ENCODE peak calls at places on chromosome 1, in ten cellular contexts. One of them, this sample, is unnamed.

GRCh38 chr1:245133995-245134715 is 20.6 kb upstream of the KIF26B start:
- DNase-seq in heart right ventricle: peak; percentile 37
- DNase-seq in heart left ventricle: peak; percentile 41
- DNase-seq in fibroblast of lung: no peak
- DNase-seq in psoas muscle: no peak
- DNase-seq in Peyer's patch: no peak
- DNase-seq in stomach: no peak
- DNase-seq in PC-9: no peak
- DNase-seq in lower leg skin: no peak
- DNase-seq in GM06990: no peak
- DNase-seq in this sample: no peak

GRCh38 chr1:99963041-99963795 is 6.6 kb upstream of the SLC35A3 start:
- DNase-seq in stomach: no peak
- DNase-seq in heart left ventricle: no peak
- DNase-seq in PC-9: peak; percentile 60
- DNase-seq in heart right ventricle: no peak
- DNase-seq in lower leg skin: no peak
- DNase-seq in GM06990: no peak
- DNase-seq in fibroblast of lung: peak; percentile 38
- DNase-seq in Peyer's patch: no peak
- DNase-seq in psoas muscle: no peak
- DNase-seq in this sample: no peak

GRCh38 chr1:54335396-54336056 is 70.7 kb downstream of the SSBP3 start:
- DNase-seq in heart left ventricle: peak; percentile 84
- DNase-seq in stomach: peak; percentile 57
- DNase-seq in PC-9: no peak
- DNase-seq in psoas muscle: peak; percentile 84
- DNase-seq in lower leg skin: peak; percentile 71
- DNase-seq in GM06990: no peak
- DNase-seq in fibroblast of lung: peak; percentile 95
- DNase-seq in Peyer's patch: peak; percentile 64
- DNase-seq in heart right ventricle: peak; percentile 87
- DNase-seq in this sample: no peak

GRCh38 chr1:29712275-29712633 is 475.9 kb downstream of the PTPRU start:
- DNase-seq in Peyer's patch: no peak
- DNase-seq in stomach: no peak
- DNase-seq in PC-9: no peak
- DNase-seq in fibroblast of lung: no peak
- DNase-seq in psoas muscle: no peak
- DNase-seq in GM06990: no peak
- DNase-seq in lower leg skin: no peak
- DNase-seq in heart left ventricle: no peak
- DNase-seq in heart right ventricle: no peak
- DNase-seq in this sample: no peak

GRCh38 chr1:56577859-56578663 is 1.3 kb downstream of the PLPP3 start:
- DNase-seq in Peyer's patch: peak; percentile 69
- DNase-seq in PC-9: no peak
- DNase-seq in stomach: peak; percentile 84
- DNase-seq in fibroblast of lung: peak; percentile 60
- DNase-seq in lower leg skin: no peak
- DNase-seq in heart left ventricle: peak; percentile 41
- DNase-seq in heart right ventricle: peak; percentile 32
- DNase-seq in GM06990: peak; percentile 65
- DNase-seq in psoas muscle: peak; percentile 68
- DNase-seq in this sample: peak; percentile 16

GRCh38 chr1:94081566-94082344 is 39.2 kb downstream of the ABCA4 start:
- DNase-seq in stomach: no peak
- DNase-seq in fibroblast of lung: peak; percentile 84
- DNase-seq in PC-9: peak; percentile 78
- DNase-seq in heart right ventricle: no peak
- DNase-seq in GM06990: no peak
- DNase-seq in lower leg skin: peak; percentile 54
- DNase-seq in Peyer's patch: no peak
- DNase-seq in heart left ventricle: no peak
- DNase-seq in psoas muscle: no peak
- DNase-seq in this sample: no peak

GRCh38 chr1:29235955-29236742 is at the start of gene PTPRU:
- DNase-seq in Peyer's patch: peak; percentile 87
- DNase-seq in lower leg skin: peak; percentile 41
- DNase-seq in GM06990: peak; percentile 72
- DNase-seq in heart left ventricle: peak; percentile 78
- DNase-seq in PC-9: no peak
- DNase-seq in stomach: peak; percentile 84
- DNase-seq in psoas muscle: peak; percentile 90
- DNase-seq in heart right ventricle: peak; percentile 72
- DNase-seq in fibroblast of lung: peak; percentile 55
- DNase-seq in this sample: peak; percentile 72

GRCh38 chr1:226674892-226675719 is 64.0 kb downstream of the ITPKB start:
- DNase-seq in stomach: peak; percentile 54
- DNase-seq in lower leg skin: no peak
- DNase-seq in GM06990: peak; percentile 63
- DNase-seq in psoas muscle: peak; percentile 75
- DNase-seq in PC-9: no peak
- DNase-seq in fibroblast of lung: peak; percentile 25
- DNase-seq in heart left ventricle: peak; percentile 82
- DNase-seq in Peyer's patch: peak; percentile 94
- DNase-seq in heart right ventricle: peak; percentile 85
- DNase-seq in this sample: peak; percentile 31

GRCh38 chr1:40981702-40982448 is 2.4 kb downstream of the CTPS1 start:
- DNase-seq in lower leg skin: no peak
- DNase-seq in PC-9: no peak
- DNase-seq in psoas muscle: no peak
- DNase-seq in stomach: no peak
- DNase-seq in heart right ventricle: no peak
- DNase-seq in heart left ventricle: no peak
- DNase-seq in Peyer's patch: no peak
- DNase-seq in GM06990: no peak
- DNase-seq in fibroblast of lung: peak; percentile 50
- DNase-seq in this sample: no peak

GRCh38 chr1:210292276-210292851 is 36.3 kb upstream of the HHAT start:
- DNase-seq in lower leg skin: peak; percentile 30
- DNase-seq in PC-9: peak; percentile 43
- DNase-seq in GM06990: peak; percentile 28
- DNase-seq in heart left ventricle: peak; percentile 60
- DNase-seq in stomach: peak; percentile 79
- DNase-seq in heart right ventricle: peak; percentile 62
- DNase-seq in psoas muscle: peak; percentile 79
- DNase-seq in fibroblast of lung: no peak
- DNase-seq in Peyer's patch: peak; percentile 73
- DNase-seq in this sample: no peak
- TF ChIP-seq CTCF in lower leg skin: no peak
- TF ChIP-seq CTCF in PC-9: no peak
- TF ChIP-seq CTCF in GM06990: peak; percentile 23
- TF ChIP-seq CTCF in heart left ventricle: peak; percentile 36
- TF ChIP-seq CTCF in stomach: no peak
- TF ChIP-seq CTCF in heart right ventricle: peak; percentile 60
- TF ChIP-seq CTCF in psoas muscle: peak; percentile 32
- TF ChIP-seq CTCF in fibroblast of lung: no peak
- TF ChIP-seq CTCF in Peyer's patch: no peak
- TF ChIP-seq CTCF in this sample: peak; percentile 35

GRCh38 chr1:51303751-51304196 is 26.6 kb downstream of the TTC39A start:
- DNase-seq in fibroblast of lung: no peak
- DNase-seq in PC-9: no peak
- DNase-seq in heart left ventricle: no peak
- DNase-seq in heart right ventricle: no peak
- DNase-seq in lower leg skin: no peak
- DNase-seq in Peyer's patch: no peak
- DNase-seq in GM06990: peak; percentile 50
- DNase-seq in stomach: peak; percentile 50
- DNase-seq in psoas muscle: no peak
- DNase-seq in this sample: no peak
- H3K4me3 ChIP-seq in fibroblast of lung: no peak overlapping the region
- H3K4me3 ChIP-seq in PC-9: no peak overlapping the region
- H3K4me3 ChIP-seq in heart left ventricle: no peak overlapping the region
- H3K4me3 ChIP-seq in heart right ventricle: no peak overlapping the region
- H3K4me3 ChIP-seq in lower leg skin: no peak overlapping the region
- H3K4me3 ChIP-seq in Peyer's patch: no peak overlapping the region
- H3K4me3 ChIP-seq in GM06990: no peak overlapping the region
- H3K4me3 ChIP-seq in stomach: no peak overlapping the region
- H3K4me3 ChIP-seq in psoas muscle: no peak overlapping the region
- H3K4me3 ChIP-seq in this sample: no peak overlapping the region

DNA sequence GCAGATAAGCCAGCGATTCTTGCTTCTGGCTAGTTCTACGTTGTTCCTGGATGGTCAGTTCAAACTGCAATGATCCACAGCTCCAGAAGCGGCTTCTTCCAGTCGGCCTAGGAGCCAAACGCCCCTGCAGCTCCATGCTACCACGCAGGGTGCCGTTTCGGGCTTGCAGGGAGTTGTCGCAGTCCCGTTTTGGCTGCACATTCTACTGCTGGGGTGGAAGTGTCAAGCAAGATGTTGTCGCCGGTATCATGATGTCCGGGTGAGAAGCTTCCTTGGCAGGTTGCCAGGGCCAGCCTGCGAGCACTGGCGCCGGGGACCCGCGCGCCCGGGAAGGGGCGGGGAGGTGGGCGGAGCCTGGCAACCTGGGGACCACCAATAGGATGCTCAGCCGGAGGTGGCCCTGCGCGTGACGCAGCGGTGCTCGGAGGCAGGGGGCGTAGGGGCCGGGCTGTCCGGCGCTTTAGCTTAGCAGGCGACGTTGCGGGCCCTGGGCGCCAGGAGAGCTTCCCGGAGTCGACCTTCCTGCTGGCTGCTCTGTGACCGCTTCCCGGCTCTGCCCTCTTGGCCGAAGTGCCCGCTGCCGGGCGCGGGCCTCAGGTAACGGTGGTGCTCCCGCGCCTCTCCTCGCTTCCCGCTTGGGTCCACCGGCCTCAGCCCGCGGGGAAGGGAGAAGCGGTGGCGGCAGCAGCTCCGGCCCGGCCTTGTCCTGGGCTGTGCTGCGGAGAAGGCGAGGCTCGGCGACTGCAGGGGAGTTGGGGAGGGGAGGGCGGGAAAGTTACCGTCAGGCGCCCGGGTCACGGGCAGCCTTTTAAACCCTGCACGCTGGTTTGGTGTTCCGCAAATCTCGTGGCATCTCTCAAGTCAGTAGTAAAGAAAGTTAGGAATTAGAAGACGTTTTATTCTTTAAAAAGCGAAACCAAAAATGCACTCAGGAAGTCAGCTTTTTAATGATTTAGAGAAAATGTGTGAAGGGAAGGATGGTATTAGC is at the start of gene SOAT1:
- DNase-seq in GM06990: peak; percentile 95
- DNase-seq in stomach: peak; percentile 90
- DNase-seq in psoas muscle: peak; percentile 98
- DNase-seq in heart right ventricle: peak; percentile 94
- DNase-seq in heart left ventricle: peak; percentile 95
- DNase-seq in fibroblast of lung: peak; percentile 90
- DNase-seq in Peyer's patch: peak; percentile 99
- DNase-seq in PC-9: peak; percentile 74
- DNase-seq in lower leg skin: peak; percentile 90
- DNase-seq in this sample: peak; percentile 94
- TF ChIP-seq CTCF in GM06990: peak; percentile 19
- TF ChIP-seq CTCF in stomach: peak; percentile 2
- TF ChIP-seq CTCF in psoas muscle: no peak
- TF ChIP-seq CTCF in heart right ventricle: peak; percentile 49
- TF ChIP-seq CTCF in heart left ventricle: peak; percentile 7
- TF ChIP-seq CTCF in fibroblast of lung: peak; percentile 3
- TF ChIP-seq CTCF in Peyer's patch: no peak
- TF ChIP-seq CTCF in PC-9: no peak
- TF ChIP-seq CTCF in lower leg skin: peak; percentile 45
- TF ChIP-seq CTCF in this sample: peak; percentile 17

GRCh38 chr1:169886931-169887330 is 6.8 kb downstream of the SCYL3 start:
- DNase-seq in heart left ventricle: no peak
- DNase-seq in fibroblast of lung: no peak
- DNase-seq in heart right ventricle: no peak
- DNase-seq in PC-9: no peak
- DNase-seq in GM06990: no peak
- DNase-seq in lower leg skin: no peak
- DNase-seq in Peyer's patch: no peak
- DNase-seq in stomach: no peak
- DNase-seq in psoas muscle: no peak
- DNase-seq in this sample: no peak
- H3K4me3 ChIP-seq in heart left ventricle: no peak overlapping the region
- H3K4me3 ChIP-seq in fibroblast of lung: no peak overlapping the region
- H3K4me3 ChIP-seq in heart right ventricle: no peak overlapping the region
- H3K4me3 ChIP-seq in PC-9: no peak overlapping the region
- H3K4me3 ChIP-seq in GM06990: no peak overlapping the region
- H3K4me3 ChIP-seq in lower leg skin: no peak overlapping the region
- H3K4me3 ChIP-seq in Peyer's patch: no peak overlapping the region
- H3K4me3 ChIP-seq in stomach: no peak overlapping the region
- H3K4me3 ChIP-seq in psoas muscle: no peak overlapping the region
- H3K4me3 ChIP-seq in this sample: no peak overlapping the region

GRCh38 chr1:109630081-109630880 is 10.6 kb downstream of the AMPD2 start:
- DNase-seq in fibroblast of lung: no peak
- DNase-seq in heart right ventricle: no peak
- DNase-seq in psoas muscle: no peak
- DNase-seq in heart left ventricle: no peak
- DNase-seq in lower leg skin: peak; percentile 13
- DNase-seq in PC-9: peak; percentile 30
- DNase-seq in stomach: no peak
- DNase-seq in Peyer's patch: peak; percentile 49
- DNase-seq in GM06990: no peak
- DNase-seq in this sample: no peak
- TF ChIP-seq CTCF in fibroblast of lung: peak; percentile 3
- TF ChIP-seq CTCF in heart right ventricle: peak; percentile 50
- TF ChIP-seq CTCF in psoas muscle: no peak
- TF ChIP-seq CTCF in heart left ventricle: peak; percentile 42
- TF ChIP-seq CTCF in lower leg skin: no peak
- TF ChIP-seq CTCF in PC-9: peak; percentile 43
- TF ChIP-seq CTCF in stomach: no peak
- TF ChIP-seq CTCF in Peyer's patch: no peak
- TF ChIP-seq CTCF in GM06990: no peak
- TF ChIP-seq CTCF in this sample: peak; percentile 43

This sample was measured in dorsolateral prefrontal cortex.